ENCODE peak calls at places on chromosome 11, in five cellular contexts. D is CD8-positive, alpha-beta T cell; E is ovary; B is IMR-90; L is K562. Z is an unnamed sample.

GRCh38 chr11:96019271-96019670 is 95.4 kb upstream of the MTMR2 start:
- DNase-seq in D (no peak), E (no peak), B (no peak), L (no peak), Z (no peak)

GRCh38 chr11:86228967-86229330 is 15.6 kb upstream of the EED start:
- DNase-seq in D (no peak), E (no peak), B (no peak), L (no peak), Z (no peak)

GRCh38 chr11:60563553-60564235 is 48.5 kb downstream of the MS4A13 start:
- DNase-seq in D (no peak), E (no peak), B (no peak), L (no peak), Z (no peak)

GRCh38 chr11:44990665-44991064 is 40.0 kb upstream of the TP53I11 start:
- DNase-seq in D (no peak), E (no peak), B (no peak), L (no peak), Z (no peak)

GRCh38 chr11:128653828-128654231 is 40.0 kb upstream of the FLI1 start:
- DNase-seq in D (no peak), E (no peak), B (peak; percentile 75), L (no peak), Z (peak; percentile 84)

GRCh38 chr11:134566311-134566710 is 154.3 kb upstream of the B3GAT1 start:
- DNase-seq in D (no peak), E (no peak), B (no peak), L (no peak), Z (no peak)

GRCh38 chr11:87421422-87421821 is 383.7 kb downstream of the TMEM135 start:
- DNase-seq in D (no peak), E (no peak), B (peak; percentile 87), L (peak; percentile 75), Z (peak; percentile 87)

GRCh38 chr11:72720806-72721205 is 31.4 kb downstream of the ARAP1 start:
- DNase-seq in D (no peak), E (no peak), B (no peak), L (no peak), Z (no peak)

GRCh38 chr11:95413021-95413420 is 182.0 kb upstream of the SESN3 start:
- DNase-seq in D (no peak), E (no peak), B (no peak), L (no peak), Z (no peak)

GRCh38 chr11:129346916-129347315 is 28.7 kb upstream of the BARX2 start:
- DNase-seq in D (no peak), E (no peak), B (no peak), L (no peak), Z (no peak)

GRCh38 chr11:127639916-127640315 is 639.3 kb upstream of the KIRREL3 start:
- DNase-seq in D (no peak), E (no peak), B (peak; percentile 12), L (no peak), Z (no peak)

GRCh38 chr11:32358729-32359128 is 76.6 kb downstream of the WT1 start:
- DNase-seq in D (no peak), E (peak; percentile 70), B (no peak), L (no peak), Z (no peak)

GRCh38 chr11:122556605-122557004 is 98.9 kb upstream of the UBASH3B start:
- DNase-seq in D (no peak), E (peak; percentile 71), B (no peak), L (no peak), Z (no peak)

GRCh38 chr11:77190331-77191075 is 62.5 kb downstream of the MYO7A start:
- DNase-seq in D (no peak), E (no peak), B (no peak), L (peak; percentile 41), Z (no peak)

GRCh38 chr11:32305460-32305859 is 129.9 kb downstream of the WT1 start:
- DNase-seq in D (no peak), E (no peak), B (no peak), L (no peak), Z (no peak)

GRCh38 chr11:42043312-42043711 is 583.9 kb upstream of the LRRC4C start:
- DNase-seq in D (no peak), E (no peak), B (no peak), L (no peak), Z (peak; percentile 71)

GRCh38 chr11:130749216-130749615 is 167.1 kb downstream of the SNX19 start:
- DNase-seq in D (no peak), E (no peak), B (no peak), L (no peak), Z (no peak)

GRCh38 chr11:66216911-66217310 is 51.5 kb upstream of the RAB1B start:
- DNase-seq in D (no peak), E (peak; percentile 4), B (no peak), L (no peak), Z (no peak)

GRCh38 chr11:128336203-128336602 is 251.2 kb downstream of the ETS1 start:
- DNase-seq in D (no peak), E (peak; percentile 41), B (peak; percentile 82), L (no peak), Z (peak; percentile 69)

GRCh38 chr11:129787518-129787917 is 28.1 kb upstream of the TMEM45B start:
- DNase-seq in D (no peak), E (no peak), B (no peak), L (no peak), Z (no peak)

GRCh38 chr11:46649180-46649738 is 31.9 kb downstream of the ATG13 start:
- DNase-seq in D (no peak), E (peak; percentile 63), B (peak; percentile 97), L (no peak), Z (peak; percentile 98)

GRCh38 chr11:129259950-129260349 is 67.8 kb upstream of the ARHGAP32 start:
- DNase-seq in D (no peak), E (no peak), B (no peak), L (no peak), Z (no peak)

GRCh38 chr11:85947431-85948272 is 92.5 kb downstream of the CCDC83 start:
- DNase-seq in D (no peak), E (no peak), B (peak; percentile 93), L (no peak), Z (peak; percentile 74)

GRCh38 chr11:97454988-97455387 is 1065.2 kb downstream of the JRKL start:
- DNase-seq in D (no peak), E (no peak), B (no peak), L (no peak), Z (peak; percentile 37)

GRCh38 chr11:45169310-45170072 is 23.1 kb downstream of the PRDM11 start:
- DNase-seq in D (no peak), E (no peak), B (peak; percentile 48), L (no peak), Z (no peak)

GRCh38 chr11:19903620-19904069 is 191.0 kb downstream of the NAV2 start:
- DNase-seq in D (peak; percentile 23), E (peak; percentile 80), B (peak; percentile 83), L (peak; percentile 66), Z (peak; percentile 84)

GRCh38 chr11:103637250-103637649 is 399.2 kb upstream of the DDI1 start:
- DNase-seq in D (no peak), E (no peak), B (peak; percentile 55), L (no peak), Z (no peak)
- TF ChIP-seq CTCF in D (no peak), E (no peak), B (no peak), L (no peak), Z (no peak)

DNA sequence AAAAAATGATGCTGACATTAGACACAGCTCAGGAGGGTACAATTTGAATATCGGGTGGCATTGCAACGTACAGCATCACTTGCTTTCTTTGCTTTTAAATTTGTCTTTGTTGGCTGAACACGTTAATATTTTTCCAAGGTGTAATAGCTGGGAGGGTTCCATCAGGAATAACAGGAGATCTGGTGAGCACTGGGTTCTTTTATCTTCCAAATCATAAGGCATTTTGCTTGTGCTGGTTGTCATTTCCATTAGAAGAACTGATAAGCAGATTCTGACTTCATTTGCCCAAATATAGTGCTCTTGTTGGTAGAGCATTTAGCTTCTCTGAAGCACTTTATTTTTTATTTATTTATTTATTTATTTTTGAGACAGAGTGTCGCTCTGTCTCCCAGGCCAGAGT is 48.9 kb downstream of the LMO2 start:
- DNase-seq in D (no peak), E (no peak), B (no peak), L (no peak), Z (no peak)
- H3K27me3 ChIP-seq in D (no peaks in the 10 kb centered on the region), E (no peaks in the 10 kb centered on the region), B (peaks cover 42% of the 10 kb centered on the region), L (peaks cover 15% of the 10 kb centered on the region), Z (peaks cover 6% of the 10 kb centered on the region)

DNA sequence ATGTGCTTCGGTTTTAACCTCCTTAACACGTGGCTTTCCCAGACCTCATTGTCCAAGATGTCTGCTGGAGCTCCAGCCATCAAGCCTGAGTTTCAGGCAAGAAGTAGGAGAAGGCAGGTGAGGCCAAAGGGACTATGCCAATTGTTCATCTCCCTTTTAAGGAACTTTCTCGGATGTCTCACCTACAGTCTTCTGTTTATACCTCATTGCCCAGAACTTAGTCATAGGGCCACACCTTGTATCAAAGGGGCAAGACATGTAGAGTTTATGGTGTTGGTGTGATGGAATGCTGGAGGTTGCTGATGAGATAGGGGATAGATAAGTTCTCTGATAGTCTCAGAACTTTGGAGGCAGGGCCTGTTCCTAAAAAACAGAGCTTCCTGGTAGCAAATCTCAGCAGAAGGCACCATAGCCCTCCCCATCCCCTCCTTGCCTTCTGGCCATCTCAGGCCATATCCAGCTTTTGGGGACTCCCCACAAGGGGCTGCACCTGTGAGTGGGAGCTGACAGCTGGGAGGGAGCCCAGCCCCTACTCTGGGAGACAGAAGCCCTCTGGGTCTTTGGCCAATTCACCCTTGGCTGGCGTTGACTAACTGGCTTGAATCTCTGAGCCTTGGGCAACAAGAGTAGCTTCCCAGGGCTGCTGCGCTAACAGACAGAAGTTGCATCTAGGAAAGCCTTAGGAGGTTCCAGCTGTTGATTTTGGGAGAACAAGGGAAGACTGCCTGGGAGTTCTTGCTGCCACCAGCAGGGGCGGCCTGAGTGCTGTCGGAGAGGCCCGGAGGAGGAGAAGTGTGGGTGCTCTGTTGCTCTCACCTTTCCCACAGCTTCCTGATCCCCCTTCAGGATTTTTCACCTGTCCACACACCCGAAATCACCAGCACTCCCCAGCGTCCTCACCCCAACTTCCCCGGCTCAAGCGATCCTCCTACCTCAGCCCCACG is 149.8 kb upstream of the THY1 start:
- DNase-seq in D (no peak), E (no peak), B (no peak), L (no peak), Z (no peak)
- TF ChIP-seq CTCF in D (no peak), E (no peak), B (no peak), L (peak; percentile 35), Z (peak; percentile 18)

DNA sequence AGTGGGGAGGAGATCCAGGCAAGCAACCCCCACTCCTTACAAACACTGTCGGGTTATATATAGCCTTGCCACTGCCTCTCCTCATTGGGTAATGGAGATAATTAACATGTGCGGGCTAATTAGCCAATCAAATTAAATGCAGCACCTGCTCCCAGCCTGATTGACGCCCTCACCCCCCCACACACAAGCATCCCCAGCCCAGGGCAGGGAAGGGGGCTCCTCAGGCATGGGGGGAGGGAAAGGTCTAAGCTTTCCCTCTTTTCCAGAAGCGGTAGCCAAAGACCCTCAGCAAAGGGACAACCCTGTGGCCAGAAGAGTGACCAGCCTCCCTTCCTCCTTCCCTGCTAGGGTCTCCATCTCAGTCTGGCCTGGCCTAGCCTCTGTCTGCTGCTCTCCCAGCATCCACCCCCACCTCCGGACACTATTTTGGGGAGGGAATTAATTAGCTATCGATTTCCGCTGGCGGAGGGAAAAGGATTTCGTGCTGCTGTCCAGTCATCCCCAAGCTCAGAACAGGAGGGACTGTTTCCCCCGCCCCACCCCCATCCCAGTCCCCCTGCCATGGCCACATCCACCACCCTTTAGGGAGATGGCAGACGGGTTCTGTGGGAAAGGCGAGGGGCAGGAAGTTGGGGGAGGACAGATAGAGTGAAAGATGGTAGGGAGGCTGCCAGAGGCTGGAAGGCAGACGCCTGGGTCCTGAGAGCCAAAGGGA is 7.1 kb downstream of the NRXN2 start:
- DNase-seq in D (no peak), E (no peak), B (no peak), L (no peak), Z (no peak)
- H3K27me3 ChIP-seq in D (peaks cover 14% of the 10 kb centered on the region), E (no peaks in the 10 kb centered on the region), B (peaks cover 89% of the 10 kb centered on the region), L (peaks cover 71% of the 10 kb centered on the region), Z (peaks cover 50% of the 10 kb centered on the region)